ENCODE peak calls at places on chromosome X, in eight cellular contexts. One of them, this sample, is unnamed. For H3K27me3, the result is how much of the 10 kb centered on the place peaks cover.

GRCh38 chrX:153669174-153669890 is 4.3 kb downstream of the PNCK start:
- DNase-seq in WERI-Rb-1: peak
- DNase-seq in fibroblast of lung: no peak
- DNase-seq in astrocyte: no peak
- DNase-seq in heart right ventricle: no peak
- DNase-seq in ovary: peak
- DNase-seq in heart left ventricle: no peak
- DNase-seq in left ventricle myocardium inferior: no peak
- DNase-seq in this sample: no peak

GRCh38 chrX:44433556-44433955 is 90.1 kb upstream of the EFHC2 start:
- DNase-seq in WERI-Rb-1: no peak
- DNase-seq in fibroblast of lung: no peak
- DNase-seq in astrocyte: peak
- DNase-seq in heart right ventricle: no peak
- DNase-seq in ovary: no peak
- DNase-seq in heart left ventricle: no peak
- DNase-seq in left ventricle myocardium inferior: no peak
- DNase-seq in this sample: no peak

GRCh38 chrX:13165747-13166146 is 121.3 kb upstream of the FAM9C start:
- DNase-seq in WERI-Rb-1: no peak
- DNase-seq in fibroblast of lung: no peak
- DNase-seq in astrocyte: no peak
- DNase-seq in heart right ventricle: no peak
- DNase-seq in ovary: no peak
- DNase-seq in heart left ventricle: no peak
- DNase-seq in left ventricle myocardium inferior: no peak
- DNase-seq in this sample: no peak

GRCh38 chrX:154121961-154122360 is 22.1 kb upstream of the OPN1LW start:
- DNase-seq in WERI-Rb-1: no peak
- DNase-seq in fibroblast of lung: no peak
- DNase-seq in astrocyte: no peak
- DNase-seq in heart right ventricle: no peak
- DNase-seq in ovary: no peak
- DNase-seq in heart left ventricle: no peak
- DNase-seq in left ventricle myocardium inferior: no peak
- DNase-seq in this sample: no peak

GRCh38 chrX:105451426-105451825 is 230.9 kb upstream of the TEX13A start:
- DNase-seq in WERI-Rb-1: no peak
- DNase-seq in fibroblast of lung: peak
- DNase-seq in astrocyte: no peak
- DNase-seq in heart right ventricle: no peak
- DNase-seq in ovary: no peak
- DNase-seq in heart left ventricle: no peak
- DNase-seq in left ventricle myocardium inferior: no peak
- DNase-seq in this sample: no peak

GRCh38 chrX:96002401-96002800 is 682.2 kb upstream of the DIAPH2 start:
- DNase-seq in WERI-Rb-1: no peak
- DNase-seq in fibroblast of lung: peak
- DNase-seq in astrocyte: no peak
- DNase-seq in heart right ventricle: no peak
- DNase-seq in ovary: peak
- DNase-seq in heart left ventricle: no peak
- DNase-seq in left ventricle myocardium inferior: no peak
- DNase-seq in this sample: no peak

GRCh38 chrX:118188977-118189376 is 72.4 kb upstream of the KLHL13 start:
- DNase-seq in WERI-Rb-1: no peak
- DNase-seq in fibroblast of lung: no peak
- DNase-seq in astrocyte: no peak
- DNase-seq in heart right ventricle: peak
- DNase-seq in ovary: no peak
- DNase-seq in heart left ventricle: peak
- DNase-seq in left ventricle myocardium inferior: no peak
- DNase-seq in this sample: no peak

GRCh38 chrX:19810809-19811208 is 76.6 kb downstream of the SH3KBP1 start:
- DNase-seq in WERI-Rb-1: no peak
- DNase-seq in fibroblast of lung: peak
- DNase-seq in astrocyte: no peak
- DNase-seq in heart right ventricle: no peak
- DNase-seq in ovary: no peak
- DNase-seq in heart left ventricle: no peak
- DNase-seq in left ventricle myocardium inferior: no peak
- DNase-seq in this sample: no peak

GRCh38 chrX:43278440-43278839 is 377.7 kb upstream of the MAOA start:
- DNase-seq in WERI-Rb-1: no peak
- DNase-seq in fibroblast of lung: no peak
- DNase-seq in astrocyte: no peak
- DNase-seq in heart right ventricle: no peak
- DNase-seq in ovary: no peak
- DNase-seq in heart left ventricle: no peak
- DNase-seq in left ventricle myocardium inferior: no peak
- DNase-seq in this sample: no peak

GRCh38 chrX:43277879-43278278 is 378.2 kb upstream of the MAOA start:
- DNase-seq in WERI-Rb-1: no peak
- DNase-seq in fibroblast of lung: no peak
- DNase-seq in astrocyte: no peak
- DNase-seq in heart right ventricle: no peak
- DNase-seq in ovary: no peak
- DNase-seq in heart left ventricle: no peak
- DNase-seq in left ventricle myocardium inferior: no peak
- DNase-seq in this sample: no peak

GRCh38 chrX:43283187-43283586 is 372.9 kb upstream of the MAOA start:
- DNase-seq in WERI-Rb-1: no peak
- DNase-seq in fibroblast of lung: no peak
- DNase-seq in astrocyte: no peak
- DNase-seq in heart right ventricle: no peak
- DNase-seq in ovary: no peak
- DNase-seq in heart left ventricle: no peak
- DNase-seq in left ventricle myocardium inferior: no peak
- DNase-seq in this sample: no peak

DNA sequence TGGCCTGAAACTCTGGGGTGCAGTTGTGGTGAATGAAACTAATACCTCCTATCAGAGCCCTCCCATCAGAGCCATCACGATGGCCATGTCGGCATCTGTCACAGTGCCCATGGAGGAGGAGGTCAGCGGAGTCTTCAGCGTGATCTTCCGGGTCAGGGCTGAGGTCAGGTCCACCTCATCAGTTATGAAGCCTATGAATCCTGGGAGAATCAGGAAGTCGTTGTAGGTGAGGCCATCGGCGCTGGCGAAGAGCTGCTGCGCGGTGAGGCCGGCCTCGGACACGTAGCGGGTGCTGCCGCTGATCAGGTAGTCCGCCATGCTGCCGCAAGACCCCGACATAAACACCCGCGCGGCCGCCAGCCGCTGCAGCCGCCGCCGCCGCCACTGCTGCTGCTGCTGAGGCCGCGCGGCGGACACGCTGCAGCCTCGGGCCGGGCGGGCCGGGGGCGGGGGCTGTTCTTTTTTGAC is 376.7 kb upstream of the MAOA start:
- DNase-seq in WERI-Rb-1: no peak
- DNase-seq in fibroblast of lung: no peak
- DNase-seq in astrocyte: no peak
- DNase-seq in heart right ventricle: no peak
- DNase-seq in ovary: no peak
- DNase-seq in heart left ventricle: no peak
- DNase-seq in left ventricle myocardium inferior: no peak
- DNase-seq in this sample: no peak
- H3K4me3 ChIP-seq in WERI-Rb-1: no peak
- H3K4me3 ChIP-seq in fibroblast of lung: no peak
- H3K4me3 ChIP-seq in astrocyte: no peak
- H3K4me3 ChIP-seq in heart right ventricle: no peak
- H3K4me3 ChIP-seq in ovary: no peak
- H3K4me3 ChIP-seq in heart left ventricle: no peak
- H3K4me3 ChIP-seq in left ventricle myocardium inferior: no peak
- H3K4me3 ChIP-seq in this sample: no peak

DNA sequence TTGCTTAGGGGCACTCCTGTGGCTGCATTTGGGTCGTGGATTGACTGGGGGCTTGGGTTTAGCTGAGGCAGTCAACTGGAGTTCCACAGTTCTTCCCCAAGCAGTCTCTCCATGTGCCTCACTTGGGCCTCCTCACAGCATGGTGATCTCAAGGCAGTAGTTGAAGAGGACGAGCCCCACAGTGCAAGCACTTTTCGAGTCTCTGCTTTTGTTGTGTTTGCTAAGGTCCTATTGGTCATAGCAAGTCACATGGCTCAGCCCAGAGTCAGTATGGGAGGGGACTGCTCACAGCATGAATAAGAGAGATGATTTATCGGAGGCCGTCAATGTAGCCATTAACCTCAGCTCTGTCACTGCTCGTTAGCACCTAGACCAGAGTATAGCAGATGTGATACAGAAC is 29.7 kb downstream of the BMX start:
- DNase-seq in WERI-Rb-1: no peak
- DNase-seq in fibroblast of lung: no peak
- DNase-seq in astrocyte: no peak
- DNase-seq in heart right ventricle: no peak
- DNase-seq in ovary: no peak
- DNase-seq in heart left ventricle: no peak
- DNase-seq in left ventricle myocardium inferior: no peak
- DNase-seq in this sample: no peak
- H3K27me3 ChIP-seq in WERI-Rb-1: under half
- H3K27me3 ChIP-seq in fibroblast of lung: under half
- H3K27me3 ChIP-seq in astrocyte: under half
- H3K27me3 ChIP-seq in heart right ventricle: half or more
- H3K27me3 ChIP-seq in ovary: under half
- H3K27me3 ChIP-seq in heart left ventricle: under half
- H3K27me3 ChIP-seq in left ventricle myocardium inferior: under half
- H3K27me3 ChIP-seq in this sample: under half

DNA sequence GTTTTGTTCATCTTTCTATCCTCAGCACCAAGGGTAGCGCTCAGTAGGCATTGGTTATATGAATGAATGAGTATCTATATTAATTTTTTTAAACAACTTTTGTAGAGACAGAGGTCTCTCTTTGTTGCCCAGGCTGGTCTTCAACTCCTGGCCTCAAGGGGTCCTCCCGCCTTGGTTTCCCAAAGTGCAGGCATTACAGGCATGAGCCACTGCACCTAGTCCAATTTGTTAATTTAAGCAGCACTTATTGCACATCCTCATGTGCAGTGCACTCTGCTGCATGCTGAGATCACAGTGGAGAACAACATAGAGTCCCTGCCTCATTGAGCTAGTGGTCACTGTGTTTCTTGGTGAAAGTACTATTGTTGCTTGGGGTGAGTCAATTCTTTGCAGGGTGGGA is 94.4 kb downstream of the NHSL2 start:
- DNase-seq in WERI-Rb-1: no peak
- DNase-seq in fibroblast of lung: no peak
- DNase-seq in astrocyte: no peak
- DNase-seq in heart right ventricle: no peak
- DNase-seq in ovary: no peak
- DNase-seq in heart left ventricle: no peak
- DNase-seq in left ventricle myocardium inferior: no peak
- DNase-seq in this sample: no peak
- H3K4me3 ChIP-seq in WERI-Rb-1: no peak
- H3K4me3 ChIP-seq in fibroblast of lung: no peak
- H3K4me3 ChIP-seq in astrocyte: no peak
- H3K4me3 ChIP-seq in heart right ventricle: no peak
- H3K4me3 ChIP-seq in ovary: no peak
- H3K4me3 ChIP-seq in heart left ventricle: no peak
- H3K4me3 ChIP-seq in left ventricle myocardium inferior: no peak
- H3K4me3 ChIP-seq in this sample: no peak

DNA sequence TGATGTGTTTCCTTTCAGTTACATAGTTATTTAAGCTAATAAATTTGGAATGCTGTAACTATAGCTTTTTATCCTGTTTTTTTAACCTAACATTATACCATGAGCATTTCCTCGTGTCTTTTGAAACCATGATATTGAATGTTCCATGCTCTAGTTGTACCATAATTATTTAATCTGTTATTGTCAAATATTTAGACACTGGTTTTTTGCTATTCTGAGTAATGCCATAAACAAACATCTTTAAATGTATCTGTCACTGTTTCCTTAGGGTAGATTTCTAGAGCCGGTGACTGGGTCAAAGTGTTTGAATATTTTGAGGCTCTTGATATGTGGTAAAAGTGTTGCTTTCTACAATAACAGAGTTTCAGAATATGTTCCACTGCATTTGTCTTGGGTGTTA is 5.4 kb downstream of the IGBP1 start:
- DNase-seq in WERI-Rb-1: no peak
- DNase-seq in fibroblast of lung: no peak
- DNase-seq in astrocyte: no peak
- DNase-seq in heart right ventricle: no peak
- DNase-seq in ovary: no peak
- DNase-seq in heart left ventricle: no peak
- DNase-seq in left ventricle myocardium inferior: no peak
- DNase-seq in this sample: no peak
- H3K27me3 ChIP-seq in WERI-Rb-1: under half
- H3K27me3 ChIP-seq in fibroblast of lung: under half
- H3K27me3 ChIP-seq in astrocyte: under half
- H3K27me3 ChIP-seq in heart right ventricle: under half
- H3K27me3 ChIP-seq in ovary: under half
- H3K27me3 ChIP-seq in heart left ventricle: under half
- H3K27me3 ChIP-seq in left ventricle myocardium inferior: under half
- H3K27me3 ChIP-seq in this sample: under half

DNA sequence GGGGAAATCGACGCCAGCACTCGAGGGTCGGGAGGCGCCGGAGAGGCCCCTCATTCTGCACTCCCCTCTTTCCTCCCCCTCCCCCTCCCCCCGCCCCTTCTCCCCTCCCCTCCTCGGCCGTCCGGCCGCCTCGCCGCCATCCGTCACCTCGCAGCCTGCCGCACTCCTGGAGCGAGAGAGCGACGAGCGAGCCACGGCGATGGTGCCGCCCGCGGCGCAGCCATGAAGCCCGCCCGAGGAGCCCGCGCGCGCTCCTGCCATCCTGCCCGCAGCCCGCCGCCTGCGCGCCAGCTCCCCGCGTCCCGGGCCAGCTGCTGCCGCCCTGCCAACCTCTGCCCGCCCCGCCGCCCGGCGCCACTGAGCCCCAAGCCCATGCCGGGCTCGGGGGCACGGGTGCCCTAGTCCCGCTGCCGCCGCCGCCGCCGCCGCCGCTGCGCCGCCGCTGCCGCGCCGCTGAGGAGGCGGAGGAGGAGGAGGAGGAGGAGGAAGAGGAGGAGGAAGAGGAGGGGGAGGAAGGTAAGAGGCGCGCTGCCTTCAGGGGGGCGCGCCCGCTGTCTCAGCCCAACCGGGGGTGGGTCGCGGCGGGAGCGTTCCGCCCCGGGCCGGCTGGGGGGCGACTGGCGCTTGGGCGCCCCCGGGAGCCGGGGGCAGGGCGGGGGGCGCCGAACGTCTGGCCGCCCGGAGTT is at the start of gene FRMPD3:
- DNase-seq in WERI-Rb-1: peak
- DNase-seq in fibroblast of lung: no peak
- DNase-seq in astrocyte: no peak
- DNase-seq in heart right ventricle: no peak
- DNase-seq in ovary: no peak
- DNase-seq in heart left ventricle: no peak
- DNase-seq in left ventricle myocardium inferior: no peak
- DNase-seq in this sample: no peak
- H3K4me3 ChIP-seq in WERI-Rb-1: peak
- H3K4me3 ChIP-seq in fibroblast of lung: no peak
- H3K4me3 ChIP-seq in astrocyte: peak
- H3K4me3 ChIP-seq in heart right ventricle: peak
- H3K4me3 ChIP-seq in ovary: peak
- H3K4me3 ChIP-seq in heart left ventricle: no peak
- H3K4me3 ChIP-seq in left ventricle myocardium inferior: peak
- H3K4me3 ChIP-seq in this sample: peak

DNA sequence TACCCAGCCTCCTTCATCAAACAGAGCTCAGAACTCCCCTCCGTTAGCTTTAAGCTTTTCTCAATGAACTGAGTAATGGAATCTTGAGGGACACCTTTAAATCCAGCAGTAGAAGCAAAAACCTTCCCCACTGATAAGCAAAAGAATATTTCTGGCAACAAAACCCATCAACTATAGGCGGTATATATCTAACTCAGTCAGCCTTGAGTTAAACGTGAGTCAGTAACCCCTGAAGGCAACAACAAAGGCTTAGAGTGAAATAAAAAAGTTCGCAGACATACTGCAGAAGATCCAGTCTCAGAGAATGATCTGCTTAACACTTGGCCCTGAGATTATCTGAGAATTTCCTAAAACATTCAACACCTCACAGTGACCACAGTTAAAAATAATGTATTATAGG is 77.2 kb downstream of the DMD start:
- DNase-seq in WERI-Rb-1: no peak
- DNase-seq in fibroblast of lung: no peak
- DNase-seq in astrocyte: no peak
- DNase-seq in heart right ventricle: no peak
- DNase-seq in ovary: no peak
- DNase-seq in heart left ventricle: no peak
- DNase-seq in left ventricle myocardium inferior: no peak
- DNase-seq in this sample: no peak
- H3K27me3 ChIP-seq in WERI-Rb-1: under half
- H3K27me3 ChIP-seq in fibroblast of lung: under half
- H3K27me3 ChIP-seq in astrocyte: under half
- H3K27me3 ChIP-seq in heart right ventricle: under half
- H3K27me3 ChIP-seq in ovary: under half
- H3K27me3 ChIP-seq in heart left ventricle: under half
- H3K27me3 ChIP-seq in left ventricle myocardium inferior: under half
- H3K27me3 ChIP-seq in this sample: under half